ENCODE peak calls at places on chromosomes 13 and 19, in eight cellular contexts. Z is LoVo, H is keratinocyte, N is NCI-H510A, R is HEK293T, J is T-cell, T is M059J, O is AG08396. S is an unnamed sample.

GRCh38 chr19:48752511-48753365 is at the start of gene FUT1:
- DNase-seq in Z (peak; percentile 93), H (peak; percentile 48), J (peak; percentile 28), O (peak; percentile 66), N (peak; percentile 95), R (no peak), T (peak; percentile 51), S (no peak)

GRCh38 chr19:48391100-48392005 is at the start of gene KDELR1:
- DNase-seq in O (peak; percentile 94), J (peak; percentile 60), N (peak; percentile 23), Z (peak; percentile 83), R (peak; percentile 92), H (peak; percentile 49), T (peak; percentile 61), S (peak; percentile 47)

GRCh38 chr13:95552208-95552538 is 347 bp upstream of the CLDN10 start:
- DNase-seq in N (peak; percentile 5), T (no peak), J (no peak), H (no peak), R (no peak), O (no peak), Z (no peak), S (no peak)

GRCh38 chr13:51562011-51562671 is 22.1 kb upstream of the WDFY2 start:
- DNase-seq in N (no peak), R (no peak), O (no peak), T (no peak), Z (no peak), H (no peak), J (no peak), S (no peak)

GRCh38 chr19:4267101-4267900 is 11.8 kb upstream of the SHD start:
- DNase-seq in R (peak; percentile 80), Z (peak; percentile 42), O (peak; percentile 73), J (peak; percentile 60), N (no peak), H (no peak), T (peak; percentile 48), S (peak; percentile 40)

GRCh38 chr13:109333893-109334651 is 452.3 kb downstream of the IRS2 start:
- DNase-seq in J (no peak), T (no peak), H (no peak), Z (no peak), O (no peak), N (no peak), R (no peak), S (no peak)

GRCh38 chr13:50708461-50708860 is 135.0 kb downstream of the DLEU7 start:
- DNase-seq in H (no peak), T (no peak), J (no peak), O (no peak), R (no peak), Z (no peak), N (no peak), S (no peak)

GRCh38 chr13:29543230-29544215 is 52.0 kb downstream of the SLC7A1 start:
- DNase-seq in H (no peak), T (peak; percentile 71), R (peak; percentile 16), Z (no peak), N (no peak), O (no peak), J (no peak), S (peak; percentile 16)

GRCh38 chr13:112931028-112931934 is 37.7 kb upstream of the MCF2L start:
- DNase-seq in O (peak; percentile 79), N (peak; percentile 89), Z (peak; percentile 68), R (peak; percentile 61), T (peak; percentile 23), H (no peak), J (no peak), S (no peak)

GRCh38 chr13:32315255-32316029 is at the start of the genes BRCA2 and ZAR1L:
- DNase-seq in H (no peak), J (peak; percentile 88), R (peak; percentile 82), Z (peak; percentile 87), N (peak; percentile 65), T (peak; percentile 90), O (peak; percentile 90), S (peak; percentile 66)

GRCh38 chr19:34960103-34960805 is 3.8 kb downstream of the ZNF792 start:
- DNase-seq in H (no peak), T (peak; percentile 99), N (no peak), J (no peak), O (peak; percentile 45), Z (no peak), R (no peak), S (no peak)

GRCh38 chr13:76812206-76812882 is 73.9 kb downstream of the KCTD12 start:
- DNase-seq in O (no peak), R (no peak), Z (no peak), H (no peak), J (no peak), T (no peak), N (no peak), S (no peak)

GRCh38 chr19:42547927-42548326 is 19.6 kb upstream of the CEACAM1 start:
- DNase-seq in N (no peak), R (no peak), J (no peak), H (no peak), O (no peak), T (no peak), Z (no peak), S (no peak)

GRCh38 chr13:75326173-75327131 is 155.5 kb downstream of the TBC1D4 start:
- DNase-seq in J (peak; percentile 42), Z (no peak), O (no peak), T (peak; percentile 48), H (no peak), N (no peak), R (no peak), S (peak; percentile 30)

GRCh38 chr13:44969858-44970484 is 19.3 kb downstream of the NUFIP1 start:
- DNase-seq in J (no peak), O (peak; percentile 47), R (peak; percentile 51), N (no peak), H (no peak), T (peak; percentile 62), Z (peak; percentile 57), S (no peak)

GRCh38 chr19:18477042-18477760 is 39.3 kb upstream of the ISYNA1 start:
- DNase-seq in R (no peak), T (no peak), N (no peak), J (no peak), H (no peak), O (no peak), Z (no peak), S (no peak)

GRCh38 chr13:44174769-44175425 is 198.7 kb upstream of the SERP2 start:
- DNase-seq in R (no peak), T (peak; percentile 64), Z (peak; percentile 34), J (no peak), O (no peak), N (no peak), H (no peak), S (no peak)

GRCh38 chr19:50833802-50834167 is 411 bp upstream of the KLK15 start:
- DNase-seq in R (no peak), T (no peak), J (no peak), H (no peak), O (no peak), Z (no peak), N (no peak), S (no peak)

GRCh38 chr13:113754242-113754641 is 4.8 kb upstream of the TMEM255B start:
- DNase-seq in R (no peak), H (no peak), J (no peak), Z (no peak), N (no peak), O (no peak), T (no peak), S (no peak)

GRCh38 chr13:30676672-30677071 is 58.7 kb upstream of the ALOX5AP start:
- DNase-seq in R (no peak), J (no peak), Z (no peak), O (no peak), H (no peak), N (no peak), T (peak; percentile 62), S (no peak)

GRCh38 chr13:110212529-110212928 is 94.4 kb downstream of the COL4A1 start:
- DNase-seq in O (no peak), T (no peak), R (no peak), J (no peak), Z (no peak), H (no peak), N (no peak), S (no peak)

GRCh38 chr19:34926685-34927375 is at the start of gene ZNF30:
- DNase-seq in H (no peak), Z (peak; percentile 93), J (peak; percentile 76), N (no peak), O (peak; percentile 98), R (peak; percentile 91), T (peak; percentile 91), S (peak; percentile 78)

GRCh38 chr13:60009300-60010248 is 154.2 kb downstream of the DIAPH3 start:
- DNase-seq in R (no peak), T (no peak), J (no peak), H (no peak), N (peak; percentile 3), O (no peak), Z (peak; percentile 77), S (no peak)

GRCh38 chr13:27744861-27745260 is 47.4 kb upstream of the GSX1 start:
- DNase-seq in O (no peak), N (no peak), H (no peak), Z (no peak), J (no peak), T (no peak), R (no peak), S (no peak)

GRCh38 chr13:49116873-49117272 is 103.3 kb upstream of the MLNR start:
- DNase-seq in T (no peak), Z (no peak), H (no peak), N (no peak), O (no peak), R (no peak), J (no peak), S (no peak)